ENCODE peak calls at places on chromosomes 4 and X, in eight cellular contexts. N, V, X, Q, R, I, Y and B are unnamed samples. For H3K4me1, the result is how much of the 10 kb centered on the place peaks cover.

GRCh38 chrX:53287493-53288138 is 6.2 kb upstream of the IQSEC2 start:
- DNase-seq in N (peak), Y (peak), I (no peak), R (no peak), Q (peak), V (peak), X (no peak), B (no peak)

GRCh38 chrX:16843208-16843909 is 26.8 kb downstream of the RBBP7 start:
- DNase-seq in V (no peak), R (no peak), N (no peak), Y (no peak), I (no peak), X (no peak), Q (no peak), B (no peak)

GRCh38 chrX:132568291-132568690 is 79.5 kb upstream of the MBNL3 start:
- DNase-seq in N (no peak), Y (no peak), I (no peak), X (no peak), R (no peak), V (no peak), Q (no peak), B (no peak)

GRCh38 chrX:102985182-102985581 is 48.1 kb downstream of the RAB40AL start:
- DNase-seq in N (peak), Q (peak), R (no peak), X (no peak), Y (no peak), V (peak), I (no peak), B (no peak)

GRCh38 chrX:149207518-149207917 is 297.6 kb downstream of the IDS start:
- DNase-seq in Q (no peak), R (no peak), I (no peak), N (no peak), Y (no peak), V (no peak), X (no peak), B (no peak)

GRCh38 chrX:22012051-22012450 is 20.1 kb upstream of the PHEX start:
- DNase-seq in N (no peak), Q (no peak), I (no peak), X (no peak), Y (no peak), R (no peak), V (no peak), B (no peak)

GRCh38 chr4:117134386-117134785 is 49.0 kb upstream of the TRAM1L1 start:
- DNase-seq in X (peak), R (peak), V (peak), I (peak), Q (no peak), N (peak), Y (no peak), B (peak)

GRCh38 chrX:24355095-24355494 is 5.3 kb upstream of the SUPT20HL1 start:
- DNase-seq in N (no peak), Q (no peak), I (no peak), R (no peak), Y (no peak), V (no peak), X (no peak), B (no peak)

GRCh38 chrX:67574696-67575095 is 30.9 kb downstream of the AR start:
- DNase-seq in Q (no peak), R (no peak), X (no peak), Y (no peak), I (no peak), N (no peak), V (peak), B (no peak)

GRCh38 chr4:110163327-110164070 is 34.9 kb downstream of the ELOVL6 start:
- DNase-seq in V (peak), I (no peak), X (peak), R (no peak), Y (no peak), N (no peak), Q (no peak), B (no peak)

GRCh38 chr4:151199496-151200190 is 77.3 kb upstream of the PRSS48 start:
- DNase-seq in I (no peak), Y (no peak), R (peak), N (no peak), V (no peak), Q (no peak), X (no peak), B (no peak)

GRCh38 chr4:27357283-27357682 is 496.6 kb downstream of the STIM2 start:
- DNase-seq in N (no peak), X (no peak), R (no peak), Q (no peak), V (peak), Y (no peak), I (peak), B (no peak)

GRCh38 chr4:129355031-129355430 is 259.1 kb downstream of the C4orf33 start:
- DNase-seq in Y (no peak), R (no peak), N (no peak), X (no peak), Q (no peak), V (peak), I (no peak), B (no peak)

GRCh38 chr4:26854701-26855100 is 5.9 kb upstream of the STIM2 start:
- DNase-seq in N (no peak), Q (no peak), V (no peak), R (no peak), X (no peak), Y (no peak), I (no peak), B (no peak)

GRCh38 chrX:24380273-24381036 is 20.0 kb downstream of the SUPT20HL1 start:
- DNase-seq in I (no peak), R (no peak), V (peak), X (no peak), Q (no peak), N (no peak), Y (no peak), B (no peak)

GRCh38 chr4:7194251-7195137 is 2.2 kb downstream of the SORCS2 start:
- DNase-seq in Q (peak), X (no peak), Y (no peak), N (peak), V (peak), R (no peak), I (no peak), B (no peak)

GRCh38 chr4:35342833-35343232 is 901.5 kb downstream of the ARAP2 start:
- DNase-seq in Q (no peak), Y (no peak), N (no peak), V (no peak), R (no peak), I (no peak), X (no peak), B (no peak)

GRCh38 chrX:50903387-50904027 is 7.0 kb upstream of the BMP15 start:
- DNase-seq in Y (no peak), V (peak), R (peak), N (peak), X (peak), I (peak), Q (no peak), B (no peak)

GRCh38 chr4:143241892-143242291 is 57.2 kb downstream of the USP38 start:
- DNase-seq in Q (no peak), X (no peak), N (no peak), R (no peak), I (no peak), Y (no peak), V (peak), B (no peak)

GRCh38 chr4:6732441-6733357 is 16.7 kb downstream of the BLOC1S4 start:
- DNase-seq in V (peak), Q (peak), X (peak), N (peak), R (no peak), Y (peak), I (no peak), B (no peak)

DNA sequence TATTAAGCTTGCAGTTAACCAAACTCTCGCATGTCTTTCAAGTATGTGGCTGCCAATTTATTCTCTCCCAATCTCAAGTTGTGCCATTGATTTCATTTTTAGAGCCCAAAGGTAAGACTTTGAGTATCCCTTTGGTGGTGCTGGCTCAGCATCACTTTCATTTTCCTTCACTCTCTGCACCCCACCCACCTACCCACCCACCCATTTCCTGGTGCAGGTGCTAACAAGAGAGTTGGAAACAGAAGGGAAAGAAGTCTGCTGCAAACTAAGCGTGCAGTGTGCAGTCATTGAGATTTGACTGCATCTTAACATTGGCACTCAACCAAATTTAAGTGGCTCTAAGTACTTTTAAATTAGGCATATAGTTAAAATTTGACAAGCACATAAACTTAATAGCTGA is 184.4 kb downstream of the KDR start:
- DNase-seq in R (no peak), Q (no peak), N (no peak), X (no peak), V (no peak), I (no peak), Y (no peak), B (no peak)
- H3K4me1 ChIP-seq in R (under half), Q (under half), N (under half), X (under half), V (under half), I (under half), Y (under half), B (under half)

GRCh38 chrX:154064637-154065435 is 32.7 kb downstream of the MECP2 start:
- DNase-seq in N (no peak), R (no peak), Y (no peak), I (no peak), Q (no peak), X (no peak), V (no peak), B (no peak)
- H3K4me1 ChIP-seq in N (under half), R (under half), Y (half or more), I (under half), Q (under half), X (under half), V (under half), B (under half)

GRCh38 chr4:139189417-139189749 is 12.4 kb upstream of the ELF2 start:
- DNase-seq in R (no peak), Y (no peak), N (no peak), I (no peak), Q (no peak), X (no peak), V (no peak), B (no peak)

GRCh38 chr4:139184129-139184528 is 7.1 kb upstream of the ELF2 start:
- DNase-seq in Q (no peak), N (no peak), I (peak), X (no peak), R (no peak), Y (no peak), V (peak), B (no peak)

GRCh38 chr4:139191373-139191772 is 14.4 kb upstream of the ELF2 start:
- DNase-seq in I (no peak), V (peak), Q (no peak), Y (no peak), X (no peak), N (no peak), R (no peak), B (no peak)

DNA sequence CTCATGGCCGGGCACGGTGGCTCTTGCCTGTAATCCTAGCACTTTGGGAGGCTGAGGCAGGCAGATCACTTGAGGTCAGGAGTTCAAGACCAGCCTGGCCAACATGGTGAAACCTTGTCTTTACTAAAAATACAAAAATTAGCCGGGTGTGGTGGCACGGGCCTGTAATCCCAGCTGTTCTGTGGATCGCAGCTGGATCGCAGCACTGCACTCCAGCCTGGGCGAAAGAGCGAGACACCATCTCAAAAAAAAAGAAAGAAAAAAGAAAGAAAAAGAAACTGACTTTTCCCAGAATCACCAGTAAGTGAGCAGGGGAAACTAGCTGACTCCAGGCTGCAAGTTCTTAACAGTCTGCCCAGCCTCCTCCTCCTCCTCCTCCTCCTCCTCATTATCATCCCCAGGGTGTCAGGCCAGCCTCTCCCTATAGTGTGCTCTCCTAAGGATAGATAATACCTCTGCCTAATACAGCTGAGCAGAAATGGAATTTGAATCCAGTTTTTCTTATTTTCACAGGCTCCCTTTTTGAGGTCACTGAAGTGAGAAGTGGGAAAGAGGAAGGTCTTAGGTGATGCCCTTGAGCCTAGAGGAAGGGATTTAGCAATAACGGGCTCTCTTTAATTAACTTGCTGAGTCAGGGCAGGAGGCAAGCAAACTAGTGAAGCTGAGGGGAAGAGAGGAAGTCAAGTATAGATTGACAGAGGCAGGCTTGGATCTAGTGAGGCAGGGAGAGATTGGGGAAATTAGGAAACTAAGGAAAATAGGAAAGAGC is 11.8 kb upstream of the ELF2 start:
- DNase-seq in R (no peak), N (no peak), X (no peak), Y (no peak), V (peak), I (no peak), Q (no peak), B (no peak)
- H3K4me1 ChIP-seq in R (under half), N (under half), X (under half), Y (under half), V (under half), I (under half), Q (under half), B (under half)

DNA sequence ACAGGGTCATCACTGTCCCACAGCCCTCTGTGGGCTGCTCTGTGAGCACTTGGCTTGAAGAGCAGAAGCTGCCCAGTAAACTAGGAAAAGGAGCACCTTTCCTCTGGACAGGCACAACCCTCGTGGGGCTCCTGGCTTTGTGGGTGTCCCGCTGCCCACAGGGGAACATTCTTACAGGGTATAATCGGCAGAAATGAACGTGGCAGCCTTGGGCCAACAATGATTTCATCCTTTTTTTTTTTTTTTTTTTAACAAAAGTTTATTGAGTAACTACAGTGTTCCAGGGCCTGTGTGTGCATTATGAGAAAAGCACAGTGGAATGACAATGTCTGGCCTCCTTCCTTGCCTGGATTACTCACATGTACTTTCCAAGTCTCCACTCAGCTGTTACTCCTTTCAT is 197.2 kb downstream of the PDGFC start:
- DNase-seq in V (peak), I (no peak), X (peak), Q (no peak), Y (no peak), N (no peak), R (no peak), B (no peak)
- H3K4me1 ChIP-seq in V (under half), I (under half), X (under half), Q (under half), Y (half or more), N (under half), R (under half), B (under half)

GRCh38 chr4:86940176-86940575 is 5.4 kb downstream of the AFF1 start:
- DNase-seq in V (no peak), Y (no peak), R (no peak), X (peak), Q (no peak), I (no peak), N (no peak), B (no peak)

GRCh38 chr4:86935833-86936721 is 1.3 kb downstream of the AFF1 start:
- DNase-seq in X (peak), Q (peak), I (peak), N (peak), V (peak), Y (peak), R (peak), B (peak)

GRCh38 chr4:86939737-86940141 is 4.9 kb downstream of the AFF1 start:
- DNase-seq in V (no peak), Y (no peak), R (no peak), I (peak), Q (no peak), X (no peak), N (no peak), B (no peak)

GRCh38 chr4:86940920-86941460 is 6.2 kb downstream of the AFF1 start:
- DNase-seq in R (no peak), N (no peak), Y (no peak), Q (no peak), I (no peak), V (no peak), X (peak), B (no peak)

GRCh38 chr4:86939123-86939522 is 4.3 kb downstream of the AFF1 start:
- DNase-seq in X (no peak), N (no peak), V (no peak), R (no peak), Y (no peak), I (no peak), Q (no peak), B (no peak)
- H3K4me1 ChIP-seq in X (under half), N (half or more), V (under half), R (under half), Y (half or more), I (under half), Q (under half), B (under half)

GRCh38 chr4:153346031-153346430 is 1.5 kb downstream of the MND1 start:
- DNase-seq in X (no peak), N (no peak), Y (no peak), R (no peak), Q (no peak), I (no peak), V (no peak), B (no peak)
- H3K4me1 ChIP-seq in X (under half), N (under half), Y (under half), R (under half), Q (under half), I (under half), V (under half), B (under half)

DNA sequence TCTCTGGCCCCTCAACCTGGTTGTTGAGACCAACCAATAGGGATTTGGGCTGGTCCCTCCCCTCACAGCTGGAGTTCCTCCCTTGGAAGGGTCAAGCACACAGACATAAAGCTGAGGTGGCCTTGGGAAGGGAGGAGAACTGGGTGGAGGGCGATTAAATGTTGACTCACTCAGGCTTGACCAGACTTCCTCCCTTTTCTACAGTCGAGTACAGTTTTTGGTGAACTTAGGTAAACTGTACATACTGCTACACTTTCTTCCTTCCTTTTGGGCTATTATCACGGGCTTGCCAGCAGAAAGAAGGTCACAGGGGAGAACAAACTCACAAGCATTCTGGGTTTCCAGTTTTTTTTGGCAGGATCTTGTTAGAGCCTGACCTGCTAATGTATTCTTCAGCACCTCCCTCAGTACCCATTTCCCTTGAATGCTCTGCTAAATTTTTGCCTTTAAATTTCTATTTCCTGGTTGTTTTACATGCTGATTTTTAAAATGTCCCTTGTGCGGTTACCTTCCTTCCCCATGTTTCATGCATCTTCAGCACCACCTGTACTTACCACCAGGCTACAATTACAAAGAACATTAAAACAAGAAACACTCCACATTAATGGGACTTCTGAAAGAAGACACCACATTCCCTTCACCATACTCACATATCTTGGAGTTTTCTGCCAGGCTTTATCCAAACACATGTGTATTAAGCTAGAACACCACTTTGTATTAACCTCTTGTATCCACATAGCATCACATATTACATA is 135.3 kb upstream of the RASGEF1B start:
- DNase-seq in Y (no peak), X (no peak), Q (peak), V (peak), I (no peak), N (peak), R (no peak), B (no peak)
- H3K4me1 ChIP-seq in Y (under half), X (under half), Q (under half), V (under half), I (under half), N (under half), R (under half), B (under half)

DNA sequence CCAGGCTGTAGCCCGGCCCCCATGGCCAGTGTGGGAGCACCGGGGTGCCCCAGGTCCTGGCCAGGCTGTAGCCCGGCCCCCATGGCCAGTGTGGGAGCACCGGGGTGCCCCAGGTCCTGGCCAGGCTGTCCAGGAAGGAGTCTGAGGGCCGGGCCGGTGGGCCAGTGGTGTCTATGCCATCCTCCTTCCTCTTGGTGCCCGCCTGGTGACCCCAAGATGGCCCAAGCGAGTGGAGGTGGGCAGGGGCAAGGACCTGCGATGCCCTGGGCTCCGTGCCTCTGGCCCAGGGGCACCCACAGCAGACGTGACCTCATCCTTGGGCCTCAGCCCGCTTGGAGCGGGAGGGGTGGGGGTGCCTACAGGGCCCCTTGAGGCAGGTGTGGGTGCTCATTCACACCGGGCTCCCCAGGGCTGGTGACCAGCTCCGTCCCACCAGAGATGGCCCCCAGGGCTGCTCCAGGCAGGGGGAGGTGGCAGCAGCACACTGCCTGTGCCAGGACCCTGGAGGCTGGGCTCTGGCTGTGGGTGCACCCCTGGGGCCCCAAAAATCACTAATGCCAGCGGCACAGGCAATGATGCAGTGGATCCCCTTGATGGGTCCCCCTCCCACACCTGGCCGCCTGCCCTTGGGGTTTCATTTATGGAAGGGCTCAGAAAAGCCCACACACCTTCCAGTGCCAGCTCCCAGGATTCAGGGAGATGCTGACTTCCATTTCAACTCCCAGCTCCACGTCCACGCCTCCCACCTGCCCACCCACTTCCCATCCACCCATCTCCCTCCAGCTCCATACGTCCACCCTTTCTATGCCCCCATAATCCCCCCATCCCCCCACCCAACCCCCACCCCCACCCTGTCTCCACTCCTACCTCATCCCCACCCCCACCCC is 35.8 kb downstream of the TACC3 start:
- DNase-seq in N (no peak), Y (no peak), R (no peak), X (no peak), V (no peak), Q (no peak), I (no peak), B (no peak)
- H3K4me1 ChIP-seq in N (under half), Y (under half), R (under half), X (under half), V (under half), Q (under half), I (under half), B (under half)

GRCh38 chr4:82362565-82362964 is 11.2 kb downstream of the HNRNPD start:
- DNase-seq in Q (no peak), Y (no peak), I (no peak), N (no peak), X (no peak), R (no peak), V (no peak), B (no peak)
- H3K4me1 ChIP-seq in Q (under half), Y (half or more), I (under half), N (half or more), X (under half), R (under half), V (half or more), B (under half)